ENCODE peak calls at places on chromosomes 12 and 14, in five cellular contexts. One of them, this sample, is unnamed.

GRCh38 chr12:512933-513332 is 53.2 kb downstream of the B4GALNT3 start:
- DNase-seq in IMR-90: no peak
- DNase-seq in cardiac fibroblast: no peak
- DNase-seq in SJSA1: no peak
- DNase-seq in fibroblast of mammary gland: no peak
- DNase-seq in this sample: no peak

GRCh38 chr12:77388611-77389265 is 323.4 kb upstream of the E2F7 start:
- DNase-seq in fibroblast of mammary gland: peak; percentile 44
- DNase-seq in IMR-90: no peak
- DNase-seq in SJSA1: no peak
- DNase-seq in cardiac fibroblast: peak; percentile 6
- DNase-seq in this sample: peak; percentile 29

GRCh38 chr12:46112364-46112763 is 122.0 kb upstream of the SCAF11 start:
- DNase-seq in fibroblast of mammary gland: no peak
- DNase-seq in SJSA1: no peak
- DNase-seq in cardiac fibroblast: no peak
- DNase-seq in IMR-90: no peak
- DNase-seq in this sample: no peak

GRCh38 chr14:59657769-59658168 is 81.2 kb upstream of the CCDC175 start:
- DNase-seq in fibroblast of mammary gland: no peak
- DNase-seq in IMR-90: no peak
- DNase-seq in cardiac fibroblast: no peak
- DNase-seq in SJSA1: no peak
- DNase-seq in this sample: no peak

GRCh38 chr14:100417466-100417865 is 94.3 kb downstream of the SLC25A47 start:
- DNase-seq in fibroblast of mammary gland: peak; percentile 96
- DNase-seq in cardiac fibroblast: peak; percentile 92
- DNase-seq in SJSA1: peak; percentile 81
- DNase-seq in IMR-90: peak; percentile 97
- DNase-seq in this sample: peak; percentile 87

GRCh38 chr12:29509503-29509902 is 12.0 kb upstream of the OVCH1 start:
- DNase-seq in IMR-90: no peak
- DNase-seq in fibroblast of mammary gland: no peak
- DNase-seq in cardiac fibroblast: no peak
- DNase-seq in SJSA1: no peak
- DNase-seq in this sample: no peak

GRCh38 chr14:97266653-97267052 is 469.5 kb downstream of the VRK1 start:
- DNase-seq in SJSA1: peak; percentile 46
- DNase-seq in cardiac fibroblast: no peak
- DNase-seq in IMR-90: no peak
- DNase-seq in fibroblast of mammary gland: peak; percentile 62
- DNase-seq in this sample: peak; percentile 32

GRCh38 chr12:95551913-95552516 is 739 bp upstream of the USP44 start:
- DNase-seq in SJSA1: no peak
- DNase-seq in cardiac fibroblast: no peak
- DNase-seq in IMR-90: no peak
- DNase-seq in fibroblast of mammary gland: no peak
- DNase-seq in this sample: no peak

GRCh38 chr14:103510311-103511021 is 12.2 kb downstream of the CKB start:
- DNase-seq in IMR-90: no peak
- DNase-seq in SJSA1: no peak
- DNase-seq in cardiac fibroblast: no peak
- DNase-seq in fibroblast of mammary gland: no peak
- DNase-seq in this sample: no peak

GRCh38 chr12:53063708-53064612 is 14.1 kb downstream of the TNS2 start:
- DNase-seq in SJSA1: peak; percentile 32
- DNase-seq in fibroblast of mammary gland: peak; percentile 98
- DNase-seq in IMR-90: peak; percentile 74
- DNase-seq in cardiac fibroblast: peak; percentile 97
- DNase-seq in this sample: no peak

GRCh38 chr14:50344116-50344775 is 32.1 kb downstream of the DMAC2L start:
- DNase-seq in SJSA1: no peak
- DNase-seq in cardiac fibroblast: peak; percentile 68
- DNase-seq in fibroblast of mammary gland: peak; percentile 39
- DNase-seq in IMR-90: peak; percentile 63
- DNase-seq in this sample: peak; percentile 76

GRCh38 chr12:106342397-106343212 is 14.9 kb upstream of the POLR3B start:
- DNase-seq in SJSA1: peak; percentile 45
- DNase-seq in IMR-90: peak; percentile 75
- DNase-seq in cardiac fibroblast: peak; percentile 81
- DNase-seq in fibroblast of mammary gland: peak; percentile 89
- DNase-seq in this sample: peak; percentile 69

GRCh38 chr12:105343836-105344235 is 13.3 kb downstream of the C12orf75 start:
- DNase-seq in fibroblast of mammary gland: no peak
- DNase-seq in SJSA1: no peak
- DNase-seq in IMR-90: no peak
- DNase-seq in cardiac fibroblast: no peak
- DNase-seq in this sample: no peak

GRCh38 chr12:124296916-124297351 is 2.0 kb downstream of the RFLNA start:
- DNase-seq in IMR-90: no peak
- DNase-seq in SJSA1: no peak
- DNase-seq in fibroblast of mammary gland: no peak
- DNase-seq in cardiac fibroblast: no peak
- DNase-seq in this sample: no peak

GRCh38 chr12:790253-790563 is 37.8 kb downstream of the WNK1 start:
- DNase-seq in fibroblast of mammary gland: peak; percentile 22
- DNase-seq in IMR-90: no peak
- DNase-seq in SJSA1: no peak
- DNase-seq in cardiac fibroblast: no peak
- DNase-seq in this sample: no peak

GRCh38 chr14:100547633-100548294 is 39.5 kb downstream of the BEGAIN start:
- DNase-seq in IMR-90: peak; percentile 21
- DNase-seq in SJSA1: peak; percentile 63
- DNase-seq in cardiac fibroblast: peak; percentile 68
- DNase-seq in fibroblast of mammary gland: no peak
- DNase-seq in this sample: peak; percentile 55

GRCh38 chr14:69355155-69355954 is 42.7 kb downstream of the ERH start:
- DNase-seq in fibroblast of mammary gland: no peak
- DNase-seq in SJSA1: no peak
- DNase-seq in cardiac fibroblast: no peak
- DNase-seq in IMR-90: no peak
- DNase-seq in this sample: no peak

GRCh38 chr14:65206078-65206447 is 103.7 kb upstream of the MAX start:
- DNase-seq in cardiac fibroblast: no peak
- DNase-seq in SJSA1: no peak
- DNase-seq in fibroblast of mammary gland: no peak
- DNase-seq in IMR-90: no peak
- DNase-seq in this sample: no peak
- H3K4me3 ChIP-seq in cardiac fibroblast: no peak overlapping the region
- H3K4me3 ChIP-seq in SJSA1: no peak overlapping the region
- H3K4me3 ChIP-seq in fibroblast of mammary gland: no peak overlapping the region
- H3K4me3 ChIP-seq in IMR-90: no peak overlapping the region
- H3K4me3 ChIP-seq in this sample: no peak overlapping the region

GRCh38 chr12:25058012-25058411 is 109.1 kb upstream of the BCAT1 start:
- DNase-seq in IMR-90: no peak
- DNase-seq in cardiac fibroblast: no peak
- DNase-seq in SJSA1: no peak
- DNase-seq in fibroblast of mammary gland: no peak
- DNase-seq in this sample: no peak

GRCh38 chr12:25054783-25055144 is 105.9 kb upstream of the BCAT1 start:
- DNase-seq in SJSA1: no peak
- DNase-seq in fibroblast of mammary gland: no peak
- DNase-seq in cardiac fibroblast: peak; percentile 54
- DNase-seq in IMR-90: peak; percentile 66
- DNase-seq in this sample: peak; percentile 90

GRCh38 chr12:25056011-25056410 is 107.1 kb upstream of the BCAT1 start:
- DNase-seq in fibroblast of mammary gland: no peak
- DNase-seq in SJSA1: no peak
- DNase-seq in IMR-90: no peak
- DNase-seq in cardiac fibroblast: no peak
- DNase-seq in this sample: peak; percentile 82

GRCh38 chr12:25058619-25059018 is 109.7 kb upstream of the BCAT1 start:
- DNase-seq in IMR-90: no peak
- DNase-seq in SJSA1: no peak
- DNase-seq in cardiac fibroblast: no peak
- DNase-seq in fibroblast of mammary gland: no peak
- DNase-seq in this sample: no peak

DNA sequence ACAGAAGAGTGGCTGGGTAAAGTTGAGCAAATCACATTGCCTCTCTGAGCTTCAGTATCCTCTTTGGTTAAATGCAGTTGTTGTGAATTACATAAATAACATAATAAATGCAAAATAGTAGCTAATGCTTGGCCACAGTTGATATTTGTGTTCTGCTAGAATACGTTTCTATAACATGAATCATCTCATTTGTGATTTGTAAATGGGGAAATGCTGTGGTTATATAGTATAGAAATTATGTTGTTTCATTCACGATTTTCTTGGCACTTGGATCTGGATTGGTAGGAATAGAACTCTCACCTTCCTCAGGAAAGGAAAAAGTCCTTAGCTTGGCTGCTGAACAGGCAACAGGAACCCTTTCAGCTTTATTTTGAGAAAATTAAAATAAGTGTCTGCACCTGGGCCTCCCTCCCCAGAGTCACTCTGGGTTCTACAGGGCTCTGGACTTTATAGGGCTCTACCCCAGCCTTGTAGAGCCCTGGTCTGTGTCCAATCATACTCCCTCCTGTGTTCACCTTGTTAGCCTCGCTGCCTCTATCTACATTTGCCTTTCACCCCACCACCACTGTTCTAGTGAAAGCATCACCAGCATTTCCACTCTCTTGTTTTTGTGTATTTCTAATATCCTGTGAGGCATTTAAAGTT is 107.7 kb upstream of the BCAT1 start:
- DNase-seq in SJSA1: no peak
- DNase-seq in cardiac fibroblast: peak; percentile 33
- DNase-seq in IMR-90: no peak
- DNase-seq in fibroblast of mammary gland: no peak
- DNase-seq in this sample: peak; percentile 74
- H3K4me3 ChIP-seq in SJSA1: no peak overlapping the region
- H3K4me3 ChIP-seq in cardiac fibroblast: no peak overlapping the region
- H3K4me3 ChIP-seq in IMR-90: no peak overlapping the region
- H3K4me3 ChIP-seq in fibroblast of mammary gland: no peak overlapping the region
- H3K4me3 ChIP-seq in this sample: no peak overlapping the region

DNA sequence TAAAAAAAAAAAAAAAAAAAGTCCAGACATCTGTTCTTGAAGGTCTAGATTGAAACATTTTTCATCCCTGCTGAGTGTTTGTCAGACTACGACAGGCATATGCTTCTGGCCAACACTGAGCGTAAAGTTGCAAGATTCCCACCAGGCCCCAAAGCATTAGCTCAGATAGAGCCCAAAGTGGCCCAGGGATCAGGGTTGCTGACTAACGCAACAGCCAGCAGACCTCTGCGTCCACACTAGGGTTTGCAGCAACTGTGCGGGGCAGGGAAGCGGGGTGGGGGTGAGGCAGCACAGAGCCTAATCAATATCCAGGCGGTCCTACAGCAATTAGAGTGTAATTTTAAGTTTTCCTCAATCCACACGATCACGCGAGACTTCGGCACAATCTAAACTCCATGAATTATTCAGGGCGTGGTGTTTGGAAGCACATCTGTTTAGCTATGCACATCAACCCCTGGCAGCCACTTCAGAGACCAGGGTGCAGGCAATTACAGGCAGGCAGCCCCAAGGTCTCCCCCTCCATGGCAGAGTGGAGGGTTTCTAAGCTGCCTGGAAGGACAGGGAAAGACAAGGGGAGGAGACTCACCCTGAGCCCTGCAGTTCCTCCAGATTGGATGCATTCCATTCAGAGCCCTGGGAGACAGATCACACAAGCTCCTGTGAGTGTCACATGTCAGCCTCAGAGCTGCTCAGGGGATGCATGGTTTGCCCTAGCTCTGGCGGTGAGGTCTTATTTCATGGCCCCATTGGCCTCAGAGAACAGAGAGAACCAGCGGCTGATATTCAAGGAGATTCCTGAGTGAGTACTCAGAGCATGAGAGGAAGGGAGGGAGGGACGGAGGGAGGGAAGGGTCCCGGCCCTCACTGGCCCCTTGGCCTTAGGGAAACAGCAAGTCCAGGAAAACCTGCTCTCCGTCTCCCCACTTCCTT is 55.4 kb downstream of the SSH1 start:
- DNase-seq in IMR-90: peak; percentile 83
- DNase-seq in SJSA1: peak; percentile 91
- DNase-seq in cardiac fibroblast: peak; percentile 84
- DNase-seq in fibroblast of mammary gland: peak; percentile 91
- DNase-seq in this sample: no peak
- H3K4me3 ChIP-seq in IMR-90: no peak overlapping the region
- H3K4me3 ChIP-seq in SJSA1: peak overlapping the region; percentile 10
- H3K4me3 ChIP-seq in cardiac fibroblast: peak overlapping the region; percentile 22
- H3K4me3 ChIP-seq in fibroblast of mammary gland: peak overlapping the region; percentile 6
- H3K4me3 ChIP-seq in this sample: no peak overlapping the region

DNA sequence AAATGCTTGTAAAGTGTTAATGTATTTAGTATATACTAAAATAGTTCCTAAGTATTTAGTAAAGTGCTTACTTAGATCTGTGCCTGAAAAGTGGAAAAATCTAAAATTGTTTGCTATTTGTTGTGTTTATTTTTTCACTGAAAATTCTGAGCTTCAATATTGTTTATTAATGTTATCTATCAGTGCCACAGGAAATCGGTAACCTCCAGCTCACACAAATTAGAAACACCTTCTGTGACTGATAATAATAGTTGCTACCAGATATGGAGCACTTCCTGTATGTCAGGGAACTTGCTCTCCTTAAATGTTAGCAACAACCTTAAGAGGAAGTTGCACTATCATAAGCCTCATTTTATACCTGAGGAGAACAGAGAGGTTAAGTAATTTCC is 735 bp upstream of the LRP10 start:
- DNase-seq in SJSA1: no peak
- DNase-seq in cardiac fibroblast: no peak
- DNase-seq in fibroblast of mammary gland: no peak
- DNase-seq in IMR-90: no peak
- DNase-seq in this sample: no peak
- H3K4me3 ChIP-seq in SJSA1: peak overlapping the region; percentile 87
- H3K4me3 ChIP-seq in cardiac fibroblast: peak overlapping the region; percentile 87
- H3K4me3 ChIP-seq in fibroblast of mammary gland: peak overlapping the region; percentile 79
- H3K4me3 ChIP-seq in IMR-90: peak overlapping the region; percentile 79
- H3K4me3 ChIP-seq in this sample: peak overlapping the region; percentile 3

DNA sequence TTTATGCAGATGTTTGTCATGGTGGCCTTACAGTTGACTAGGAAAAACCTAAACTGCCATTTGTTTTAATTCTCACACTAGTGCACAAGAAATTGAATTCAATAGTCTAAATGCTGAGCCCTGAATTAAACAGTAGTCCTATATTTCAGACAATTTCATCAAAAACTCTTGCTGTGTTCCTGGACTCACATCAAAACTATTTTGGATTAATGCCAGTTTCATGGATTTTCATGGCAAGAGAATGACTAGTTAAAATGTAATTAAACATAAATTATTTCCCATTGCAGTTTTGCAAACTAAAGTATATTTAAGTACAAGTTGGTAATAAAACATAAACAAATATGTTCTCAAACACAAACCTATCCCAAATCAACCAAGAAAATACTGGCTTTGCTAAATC is 468.0 kb upstream of the PRICKLE1 start:
- DNase-seq in IMR-90: peak; percentile 28
- DNase-seq in SJSA1: no peak
- DNase-seq in fibroblast of mammary gland: peak; percentile 62
- DNase-seq in cardiac fibroblast: peak; percentile 33
- DNase-seq in this sample: peak; percentile 32
- H3K4me3 ChIP-seq in IMR-90: no peak overlapping the region
- H3K4me3 ChIP-seq in SJSA1: no peak overlapping the region
- H3K4me3 ChIP-seq in fibroblast of mammary gland: no peak overlapping the region
- H3K4me3 ChIP-seq in cardiac fibroblast: no peak overlapping the region
- H3K4me3 ChIP-seq in this sample: no peak overlapping the region

DNA sequence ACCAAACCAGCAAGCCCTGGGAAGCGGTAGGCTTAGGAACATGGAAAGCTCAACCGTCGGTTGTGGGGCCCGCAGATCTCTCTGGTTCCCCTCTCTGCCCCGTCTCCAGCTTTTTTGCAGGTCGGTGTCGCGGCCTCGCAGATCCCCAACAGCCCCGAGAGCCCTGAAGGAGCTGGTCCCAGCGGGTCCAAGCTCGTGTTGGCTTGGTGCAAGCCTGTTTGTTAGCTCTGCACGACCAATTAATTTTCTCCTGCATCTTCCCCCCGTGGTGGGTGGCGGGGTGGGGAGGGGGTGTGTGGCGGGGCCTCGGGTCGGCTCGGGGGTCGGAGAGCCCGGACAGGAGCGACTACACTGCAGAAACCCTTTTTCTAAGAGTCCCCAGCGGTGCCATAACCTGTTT is 449 bp upstream of the SLC24A4 start:
- DNase-seq in SJSA1: no peak
- DNase-seq in cardiac fibroblast: no peak
- DNase-seq in fibroblast of mammary gland: no peak
- DNase-seq in IMR-90: no peak
- DNase-seq in this sample: no peak
- H3K4me3 ChIP-seq in SJSA1: no peak overlapping the region
- H3K4me3 ChIP-seq in cardiac fibroblast: no peak overlapping the region
- H3K4me3 ChIP-seq in fibroblast of mammary gland: no peak overlapping the region
- H3K4me3 ChIP-seq in IMR-90: no peak overlapping the region
- H3K4me3 ChIP-seq in this sample: no peak overlapping the region

This sample was measured in bronchial epithelial cell.